ENCODE peak calls at places on chromosomes 11 and 22, in seven cellular contexts. T, R, D, Q, Y, L and G are unnamed samples.

GRCh38 chr11:7673724-7674434 is 579 bp upstream of the CYB5R2 start:
- DNase-seq in T (no peak), Q (peak), R (no peak), L (no peak), Y (peak), D (peak), G (no peak)

GRCh38 chr11:120182790-120183491 is 27.9 kb upstream of the OAF start:
- DNase-seq in Y (no peak), T (peak), D (no peak), R (no peak), Q (no peak), L (no peak), G (no peak)

GRCh38 chr11:61567286-61568061 is 13.4 kb downstream of the SYT7 start:
- DNase-seq in D (peak), R (peak), Q (peak), L (peak), T (no peak), Y (peak), G (peak)

GRCh38 chr11:79139900-79140299 is 300.9 kb downstream of the TENM4 start:
- DNase-seq in T (no peak), D (no peak), Y (no peak), R (no peak), L (no peak), Q (no peak), G (no peak)

GRCh38 chr11:10319691-10320090 is 14.8 kb downstream of the ADM start:
- DNase-seq in L (no peak), Q (no peak), D (no peak), T (no peak), R (no peak), Y (no peak), G (no peak)

GRCh38 chr11:59611570-59612565 is 3.7 kb downstream of the OSBP start:
- DNase-seq in T (no peak), L (no peak), Q (no peak), R (no peak), D (no peak), Y (peak), G (no peak)

GRCh38 chr11:67264886-67265632 is 1.2 kb upstream of the GRK2 start:
- DNase-seq in L (no peak), Y (no peak), D (no peak), T (peak), Q (no peak), R (no peak), G (no peak)

GRCh38 chr11:19968860-19969259 is 191.4 kb downstream of the DBX1 start:
- DNase-seq in Y (no peak), T (no peak), Q (no peak), D (no peak), L (no peak), R (no peak), G (no peak)

GRCh38 chr11:76844511-76844910 is 16.2 kb upstream of the ACER3 start:
- DNase-seq in Y (no peak), Q (no peak), T (no peak), D (peak), R (no peak), L (no peak), G (no peak)

GRCh38 chr22:21632931-21633330 is 371 bp downstream of the CCDC116 start:
- DNase-seq in T (no peak), L (no peak), Q (no peak), R (no peak), Y (no peak), D (no peak), G (no peak)

GRCh38 chr11:122668562-122669090 is 13.1 kb downstream of the UBASH3B start:
- DNase-seq in Q (no peak), R (peak), D (peak), T (no peak), Y (peak), L (no peak), G (no peak)

GRCh38 chr11:36688132-36688531 is 90.1 kb upstream of the RAG2 start:
- DNase-seq in D (no peak), L (no peak), R (no peak), T (no peak), Y (no peak), Q (no peak), G (no peak)

GRCh38 chr11:118202599-118203422 is 22.0 kb downstream of the JAML start:
- DNase-seq in Y (no peak), R (no peak), L (peak), T (no peak), Q (no peak), D (no peak), G (no peak)

GRCh38 chr22:11616811-11617210 is 3911.2 kb upstream of the OR11H1 start:
- DNase-seq in Q (no peak), D (no peak), R (no peak), T (no peak), L (no peak), Y (no peak), G (no peak)

GRCh38 chr11:40306938-40307548 is 1152.4 kb downstream of the LRRC4C start:
- DNase-seq in Y (peak), R (peak), Q (no peak), D (peak), L (no peak), T (no peak), G (peak)

GRCh38 chr11:67395555-67396257 is 3.9 kb downstream of the RAD9A start:
- DNase-seq in Y (no peak), T (no peak), L (no peak), R (no peak), Q (no peak), D (no peak), G (no peak)

GRCh38 chr11:113255741-113256140 is 58.6 kb upstream of the TTC12 start:
- DNase-seq in Q (no peak), L (no peak), T (no peak), D (no peak), Y (no peak), R (no peak), G (no peak)